ENCODE peak calls at places on chromosomes 1 and 21, in eight cellular contexts. One of them, this sample, is unnamed.

GRCh38 chr1:115337633-115338456 is at the start of gene NGF:
- DNase-seq in ureter: peak
- DNase-seq in NCI-H1417: peak
- DNase-seq in activated CD8-positive, alpha-beta memory T cell treated with anti-CD3 and anti-CD28 coated beads for 4 hours: no peak
- DNase-seq in right cardiac atrium: peak
- DNase-seq in dorsolateral prefrontal cortex: no peak
- DNase-seq in activated T-cell treated with anti-CD3 and anti-CD28 coated beads for 24 hours: no peak
- DNase-seq in uterus: peak
- DNase-seq in this sample: no peak

GRCh38 chr1:209785592-209785991 is 1.2 kb upstream of the C1orf74 start:
- DNase-seq in ureter: no peak
- DNase-seq in NCI-H1417: no peak
- DNase-seq in activated CD8-positive, alpha-beta memory T cell treated with anti-CD3 and anti-CD28 coated beads for 4 hours: no peak
- DNase-seq in right cardiac atrium: no peak
- DNase-seq in dorsolateral prefrontal cortex: no peak
- DNase-seq in activated T-cell treated with anti-CD3 and anti-CD28 coated beads for 24 hours: no peak
- DNase-seq in uterus: no peak
- DNase-seq in this sample: no peak

GRCh38 chr21:27700974-27701614 is 734.2 kb upstream of the ADAMTS5 start:
- DNase-seq in ureter: peak
- DNase-seq in NCI-H1417: peak
- DNase-seq in activated CD8-positive, alpha-beta memory T cell treated with anti-CD3 and anti-CD28 coated beads for 4 hours: no peak
- DNase-seq in right cardiac atrium: peak
- DNase-seq in dorsolateral prefrontal cortex: peak
- DNase-seq in activated T-cell treated with anti-CD3 and anti-CD28 coated beads for 24 hours: peak
- DNase-seq in uterus: peak
- DNase-seq in this sample: peak

GRCh38 chr21:36320421-36321324 is 676 bp downstream of the MORC3 start:
- DNase-seq in ureter: peak
- DNase-seq in NCI-H1417: peak
- DNase-seq in activated CD8-positive, alpha-beta memory T cell treated with anti-CD3 and anti-CD28 coated beads for 4 hours: no peak
- DNase-seq in right cardiac atrium: no peak
- DNase-seq in dorsolateral prefrontal cortex: peak
- DNase-seq in activated T-cell treated with anti-CD3 and anti-CD28 coated beads for 24 hours: no peak
- DNase-seq in uterus: no peak
- DNase-seq in this sample: peak

GRCh38 chr1:158045639-158046038 is 52.2 kb downstream of the KIRREL1 start:
- DNase-seq in ureter: no peak
- DNase-seq in NCI-H1417: no peak
- DNase-seq in activated CD8-positive, alpha-beta memory T cell treated with anti-CD3 and anti-CD28 coated beads for 4 hours: no peak
- DNase-seq in right cardiac atrium: no peak
- DNase-seq in dorsolateral prefrontal cortex: no peak
- DNase-seq in activated T-cell treated with anti-CD3 and anti-CD28 coated beads for 24 hours: no peak
- DNase-seq in uterus: peak
- DNase-seq in this sample: peak

GRCh38 chr1:36988311-36988710 is 46.0 kb downstream of the GRIK3 start:
- DNase-seq in ureter: no peak
- DNase-seq in NCI-H1417: no peak
- DNase-seq in activated CD8-positive, alpha-beta memory T cell treated with anti-CD3 and anti-CD28 coated beads for 4 hours: no peak
- DNase-seq in right cardiac atrium: no peak
- DNase-seq in dorsolateral prefrontal cortex: no peak
- DNase-seq in activated T-cell treated with anti-CD3 and anti-CD28 coated beads for 24 hours: no peak
- DNase-seq in uterus: peak
- DNase-seq in this sample: no peak

GRCh38 chr1:223515915-223516314 is 122.7 kb downstream of the CCDC185 start:
- DNase-seq in ureter: no peak
- DNase-seq in NCI-H1417: no peak
- DNase-seq in activated CD8-positive, alpha-beta memory T cell treated with anti-CD3 and anti-CD28 coated beads for 4 hours: no peak
- DNase-seq in right cardiac atrium: no peak
- DNase-seq in dorsolateral prefrontal cortex: no peak
- DNase-seq in activated T-cell treated with anti-CD3 and anti-CD28 coated beads for 24 hours: no peak
- DNase-seq in uterus: no peak
- DNase-seq in this sample: no peak

GRCh38 chr1:8384577-8384976 is 66.7 kb downstream of the SLC45A1 start:
- DNase-seq in ureter: no peak
- DNase-seq in NCI-H1417: no peak
- DNase-seq in activated CD8-positive, alpha-beta memory T cell treated with anti-CD3 and anti-CD28 coated beads for 4 hours: no peak
- DNase-seq in right cardiac atrium: no peak
- DNase-seq in dorsolateral prefrontal cortex: no peak
- DNase-seq in activated T-cell treated with anti-CD3 and anti-CD28 coated beads for 24 hours: no peak
- DNase-seq in uterus: no peak
- DNase-seq in this sample: no peak

GRCh38 chr1:37274896-37275631 is 199.3 kb upstream of the ZC3H12A start:
- DNase-seq in ureter: no peak
- DNase-seq in NCI-H1417: peak
- DNase-seq in activated CD8-positive, alpha-beta memory T cell treated with anti-CD3 and anti-CD28 coated beads for 4 hours: no peak
- DNase-seq in right cardiac atrium: no peak
- DNase-seq in dorsolateral prefrontal cortex: no peak
- DNase-seq in activated T-cell treated with anti-CD3 and anti-CD28 coated beads for 24 hours: no peak
- DNase-seq in uterus: no peak
- DNase-seq in this sample: no peak

GRCh38 chr21:25700741-25701140 is 34.0 kb downstream of the ATP5PF start:
- DNase-seq in ureter: no peak
- DNase-seq in NCI-H1417: peak
- DNase-seq in activated CD8-positive, alpha-beta memory T cell treated with anti-CD3 and anti-CD28 coated beads for 4 hours: no peak
- DNase-seq in right cardiac atrium: no peak
- DNase-seq in dorsolateral prefrontal cortex: no peak
- DNase-seq in activated T-cell treated with anti-CD3 and anti-CD28 coated beads for 24 hours: no peak
- DNase-seq in uterus: no peak
- DNase-seq in this sample: no peak

GRCh38 chr1:82927753-82928152 is 1071.2 kb downstream of the TTLL7 start:
- DNase-seq in ureter: no peak
- DNase-seq in NCI-H1417: no peak
- DNase-seq in activated CD8-positive, alpha-beta memory T cell treated with anti-CD3 and anti-CD28 coated beads for 4 hours: no peak
- DNase-seq in right cardiac atrium: no peak
- DNase-seq in dorsolateral prefrontal cortex: no peak
- DNase-seq in activated T-cell treated with anti-CD3 and anti-CD28 coated beads for 24 hours: no peak
- DNase-seq in uterus: no peak
- DNase-seq in this sample: no peak

GRCh38 chr1:185154912-185155513 is 1.7 kb downstream of the TRMT1L start:
- DNase-seq in ureter: no peak
- DNase-seq in NCI-H1417: no peak
- DNase-seq in activated CD8-positive, alpha-beta memory T cell treated with anti-CD3 and anti-CD28 coated beads for 4 hours: no peak
- DNase-seq in right cardiac atrium: no peak
- DNase-seq in dorsolateral prefrontal cortex: no peak
- DNase-seq in activated T-cell treated with anti-CD3 and anti-CD28 coated beads for 24 hours: no peak
- DNase-seq in uterus: no peak
- DNase-seq in this sample: no peak

GRCh38 chr21:44940116-44940631 is 345 bp downstream of the SLX9 start:
- DNase-seq in ureter: no peak
- DNase-seq in NCI-H1417: peak
- DNase-seq in activated CD8-positive, alpha-beta memory T cell treated with anti-CD3 and anti-CD28 coated beads for 4 hours: no peak
- DNase-seq in right cardiac atrium: no peak
- DNase-seq in dorsolateral prefrontal cortex: no peak
- DNase-seq in activated T-cell treated with anti-CD3 and anti-CD28 coated beads for 24 hours: no peak
- DNase-seq in uterus: no peak
- DNase-seq in this sample: no peak

GRCh38 chr1:32701421-32701911 is 1.1 kb downstream of the SYNC start:
- DNase-seq in ureter: no peak
- DNase-seq in NCI-H1417: no peak
- DNase-seq in activated CD8-positive, alpha-beta memory T cell treated with anti-CD3 and anti-CD28 coated beads for 4 hours: no peak
- DNase-seq in right cardiac atrium: no peak
- DNase-seq in dorsolateral prefrontal cortex: no peak
- DNase-seq in activated T-cell treated with anti-CD3 and anti-CD28 coated beads for 24 hours: no peak
- DNase-seq in uterus: no peak
- DNase-seq in this sample: no peak

GRCh38 chr1:183870351-183871077 is 65.6 kb downstream of the RGL1 start:
- DNase-seq in ureter: no peak
- DNase-seq in NCI-H1417: no peak
- DNase-seq in activated CD8-positive, alpha-beta memory T cell treated with anti-CD3 and anti-CD28 coated beads for 4 hours: no peak
- DNase-seq in right cardiac atrium: peak
- DNase-seq in dorsolateral prefrontal cortex: peak
- DNase-seq in activated T-cell treated with anti-CD3 and anti-CD28 coated beads for 24 hours: no peak
- DNase-seq in uterus: peak
- DNase-seq in this sample: peak

GRCh38 chr1:32808580-32808979 is 8.6 kb downstream of the YARS1 start:
- DNase-seq in ureter: no peak
- DNase-seq in NCI-H1417: no peak
- DNase-seq in activated CD8-positive, alpha-beta memory T cell treated with anti-CD3 and anti-CD28 coated beads for 4 hours: no peak
- DNase-seq in right cardiac atrium: no peak
- DNase-seq in dorsolateral prefrontal cortex: no peak
- DNase-seq in activated T-cell treated with anti-CD3 and anti-CD28 coated beads for 24 hours: no peak
- DNase-seq in uterus: no peak
- DNase-seq in this sample: no peak

GRCh38 chr1:205054013-205054412 is 11.0 kb downstream of the CNTN2 start:
- DNase-seq in ureter: no peak
- DNase-seq in NCI-H1417: no peak
- DNase-seq in activated CD8-positive, alpha-beta memory T cell treated with anti-CD3 and anti-CD28 coated beads for 4 hours: no peak
- DNase-seq in right cardiac atrium: no peak
- DNase-seq in dorsolateral prefrontal cortex: no peak
- DNase-seq in activated T-cell treated with anti-CD3 and anti-CD28 coated beads for 24 hours: no peak
- DNase-seq in uterus: no peak
- DNase-seq in this sample: no peak

GRCh38 chr1:156383023-156383422 is 14.0 kb downstream of the RHBG start:
- DNase-seq in ureter: no peak
- DNase-seq in NCI-H1417: peak
- DNase-seq in activated CD8-positive, alpha-beta memory T cell treated with anti-CD3 and anti-CD28 coated beads for 4 hours: peak
- DNase-seq in right cardiac atrium: peak
- DNase-seq in dorsolateral prefrontal cortex: peak
- DNase-seq in activated T-cell treated with anti-CD3 and anti-CD28 coated beads for 24 hours: peak
- DNase-seq in uterus: peak
- DNase-seq in this sample: peak

GRCh38 chr1:63592536-63593302 is 492 bp upstream of the PGM1 start:
- DNase-seq in ureter: no peak
- DNase-seq in NCI-H1417: no peak
- DNase-seq in activated CD8-positive, alpha-beta memory T cell treated with anti-CD3 and anti-CD28 coated beads for 4 hours: no peak
- DNase-seq in right cardiac atrium: no peak
- DNase-seq in dorsolateral prefrontal cortex: no peak
- DNase-seq in activated T-cell treated with anti-CD3 and anti-CD28 coated beads for 24 hours: no peak
- DNase-seq in uterus: no peak
- DNase-seq in this sample: no peak

GRCh38 chr1:155975375-155976061 is 2.8 kb downstream of the ARHGEF2 start:
- DNase-seq in ureter: no peak
- DNase-seq in NCI-H1417: peak
- DNase-seq in activated CD8-positive, alpha-beta memory T cell treated with anti-CD3 and anti-CD28 coated beads for 4 hours: no peak
- DNase-seq in right cardiac atrium: no peak
- DNase-seq in dorsolateral prefrontal cortex: no peak
- DNase-seq in activated T-cell treated with anti-CD3 and anti-CD28 coated beads for 24 hours: no peak
- DNase-seq in uterus: no peak
- DNase-seq in this sample: no peak

GRCh38 chr1:161176468-161177111 is 717 bp downstream of the B4GALT3 start:
- DNase-seq in ureter: no peak
- DNase-seq in NCI-H1417: no peak
- DNase-seq in activated CD8-positive, alpha-beta memory T cell treated with anti-CD3 and anti-CD28 coated beads for 4 hours: no peak
- DNase-seq in right cardiac atrium: peak
- DNase-seq in dorsolateral prefrontal cortex: no peak
- DNase-seq in activated T-cell treated with anti-CD3 and anti-CD28 coated beads for 24 hours: no peak
- DNase-seq in uterus: no peak
- DNase-seq in this sample: no peak

GRCh38 chr1:66542811-66543767 is 9.1 kb downstream of the SGIP1 start:
- DNase-seq in ureter: no peak
- DNase-seq in NCI-H1417: peak
- DNase-seq in activated CD8-positive, alpha-beta memory T cell treated with anti-CD3 and anti-CD28 coated beads for 4 hours: no peak
- DNase-seq in right cardiac atrium: peak
- DNase-seq in dorsolateral prefrontal cortex: peak
- DNase-seq in activated T-cell treated with anti-CD3 and anti-CD28 coated beads for 24 hours: no peak
- DNase-seq in uterus: peak
- DNase-seq in this sample: peak

GRCh38 chr1:117592155-117592554 is 13.7 kb upstream of the TENT5C start:
- DNase-seq in ureter: no peak
- DNase-seq in NCI-H1417: no peak
- DNase-seq in activated CD8-positive, alpha-beta memory T cell treated with anti-CD3 and anti-CD28 coated beads for 4 hours: no peak
- DNase-seq in right cardiac atrium: no peak
- DNase-seq in dorsolateral prefrontal cortex: no peak
- DNase-seq in activated T-cell treated with anti-CD3 and anti-CD28 coated beads for 24 hours: no peak
- DNase-seq in uterus: no peak
- DNase-seq in this sample: no peak

GRCh38 chr1:242467556-242468145 is 56.8 kb downstream of the PLD5 start:
- DNase-seq in ureter: peak
- DNase-seq in NCI-H1417: peak
- DNase-seq in activated CD8-positive, alpha-beta memory T cell treated with anti-CD3 and anti-CD28 coated beads for 4 hours: no peak
- DNase-seq in right cardiac atrium: peak
- DNase-seq in dorsolateral prefrontal cortex: peak
- DNase-seq in activated T-cell treated with anti-CD3 and anti-CD28 coated beads for 24 hours: no peak
- DNase-seq in uterus: peak
- DNase-seq in this sample: peak

GRCh38 chr1:34262454-34262853 is 85.7 kb downstream of the C1orf94 start:
- DNase-seq in ureter: no peak
- DNase-seq in NCI-H1417: no peak
- DNase-seq in activated CD8-positive, alpha-beta memory T cell treated with anti-CD3 and anti-CD28 coated beads for 4 hours: no peak
- DNase-seq in right cardiac atrium: no peak
- DNase-seq in dorsolateral prefrontal cortex: no peak
- DNase-seq in activated T-cell treated with anti-CD3 and anti-CD28 coated beads for 24 hours: no peak
- DNase-seq in uterus: no peak
- DNase-seq in this sample: no peak

GRCh38 chr1:228370941-228371740 is 35.5 kb downstream of the TRIM11 start:
- DNase-seq in ureter: no peak
- DNase-seq in NCI-H1417: peak
- DNase-seq in activated CD8-positive, alpha-beta memory T cell treated with anti-CD3 and anti-CD28 coated beads for 4 hours: no peak
- DNase-seq in right cardiac atrium: no peak
- DNase-seq in dorsolateral prefrontal cortex: no peak
- DNase-seq in activated T-cell treated with anti-CD3 and anti-CD28 coated beads for 24 hours: no peak
- DNase-seq in uterus: no peak
- DNase-seq in this sample: peak

GRCh38 chr1:27672750-27673112 is 739 bp upstream of the IFI6 start:
- DNase-seq in ureter: no peak
- DNase-seq in NCI-H1417: no peak
- DNase-seq in activated CD8-positive, alpha-beta memory T cell treated with anti-CD3 and anti-CD28 coated beads for 4 hours: no peak
- DNase-seq in right cardiac atrium: no peak
- DNase-seq in dorsolateral prefrontal cortex: no peak
- DNase-seq in activated T-cell treated with anti-CD3 and anti-CD28 coated beads for 24 hours: no peak
- DNase-seq in uterus: no peak
- DNase-seq in this sample: no peak

GRCh38 chr1:32215629-32216505 is 6.3 kb downstream of the TMEM234 start:
- DNase-seq in ureter: no peak
- DNase-seq in NCI-H1417: peak
- DNase-seq in activated CD8-positive, alpha-beta memory T cell treated with anti-CD3 and anti-CD28 coated beads for 4 hours: no peak
- DNase-seq in right cardiac atrium: peak
- DNase-seq in dorsolateral prefrontal cortex: peak
- DNase-seq in activated T-cell treated with anti-CD3 and anti-CD28 coated beads for 24 hours: peak
- DNase-seq in uterus: peak
- DNase-seq in this sample: peak

GRCh38 chr1:209241481-209241880 is 342.0 kb upstream of the CAMK1G start:
- DNase-seq in ureter: no peak
- DNase-seq in NCI-H1417: no peak
- DNase-seq in activated CD8-positive, alpha-beta memory T cell treated with anti-CD3 and anti-CD28 coated beads for 4 hours: no peak
- DNase-seq in right cardiac atrium: no peak
- DNase-seq in dorsolateral prefrontal cortex: no peak
- DNase-seq in activated T-cell treated with anti-CD3 and anti-CD28 coated beads for 24 hours: no peak
- DNase-seq in uterus: no peak
- DNase-seq in this sample: no peak

GRCh38 chr1:18012686-18013085 is 94.9 kb upstream of the IGSF21 start:
- DNase-seq in ureter: no peak
- DNase-seq in NCI-H1417: no peak
- DNase-seq in activated CD8-positive, alpha-beta memory T cell treated with anti-CD3 and anti-CD28 coated beads for 4 hours: no peak
- DNase-seq in right cardiac atrium: no peak
- DNase-seq in dorsolateral prefrontal cortex: no peak
- DNase-seq in activated T-cell treated with anti-CD3 and anti-CD28 coated beads for 24 hours: no peak
- DNase-seq in uterus: no peak
- DNase-seq in this sample: no peak

GRCh38 chr1:37323486-37324377 is 150.6 kb upstream of the ZC3H12A start:
- DNase-seq in ureter: no peak
- DNase-seq in NCI-H1417: peak
- DNase-seq in activated CD8-positive, alpha-beta memory T cell treated with anti-CD3 and anti-CD28 coated beads for 4 hours: no peak
- DNase-seq in right cardiac atrium: no peak
- DNase-seq in dorsolateral prefrontal cortex: no peak
- DNase-seq in activated T-cell treated with anti-CD3 and anti-CD28 coated beads for 24 hours: peak
- DNase-seq in uterus: no peak
- DNase-seq in this sample: no peak

GRCh38 chr1:240621249-240621648 is 9.3 kb upstream of the GREM2 start:
- DNase-seq in ureter: no peak
- DNase-seq in NCI-H1417: no peak
- DNase-seq in activated CD8-positive, alpha-beta memory T cell treated with anti-CD3 and anti-CD28 coated beads for 4 hours: no peak
- DNase-seq in right cardiac atrium: no peak
- DNase-seq in dorsolateral prefrontal cortex: no peak
- DNase-seq in activated T-cell treated with anti-CD3 and anti-CD28 coated beads for 24 hours: no peak
- DNase-seq in uterus: no peak
- DNase-seq in this sample: no peak

GRCh38 chr1:41751804-41752513 is 166.8 kb downstream of the HIVEP3 start:
- DNase-seq in ureter: no peak
- DNase-seq in NCI-H1417: no peak
- DNase-seq in activated CD8-positive, alpha-beta memory T cell treated with anti-CD3 and anti-CD28 coated beads for 4 hours: no peak
- DNase-seq in right cardiac atrium: no peak
- DNase-seq in dorsolateral prefrontal cortex: no peak
- DNase-seq in activated T-cell treated with anti-CD3 and anti-CD28 coated beads for 24 hours: no peak
- DNase-seq in uterus: no peak
- DNase-seq in this sample: no peak

GRCh38 chr21:45072963-45073300 is 1.4 kb upstream of the ADARB1 start:
- DNase-seq in ureter: no peak
- DNase-seq in NCI-H1417: no peak
- DNase-seq in activated CD8-positive, alpha-beta memory T cell treated with anti-CD3 and anti-CD28 coated beads for 4 hours: no peak
- DNase-seq in right cardiac atrium: peak
- DNase-seq in dorsolateral prefrontal cortex: no peak
- DNase-seq in activated T-cell treated with anti-CD3 and anti-CD28 coated beads for 24 hours: no peak
- DNase-seq in uterus: no peak
- DNase-seq in this sample: no peak

This sample was measured in adrenal gland.